ENCODE peak calls at places on chromosomes 11 and 22, in seven cellular contexts. A is SK-N-SH, E is K562, O is GM12878, B is HCT116, R is H1, P is HepG2. N is an unnamed sample.

GRCh38 chr11:34185926-34186841 is 80.8 kb downstream of the NAT10 start:
- DNase-seq in O (no peak), E (no peak), R (peak), P (no peak), A (no peak), B (no peak), N (no peak)

GRCh38 chr11:17714870-17715269 is 4.5 kb upstream of the MYOD1 start:
- DNase-seq in O (no peak), P (no peak), B (no peak), A (no peak), E (no peak), R (no peak), N (no peak)

GRCh38 chr11:115504279-115505158 is at the start of gene CADM1:
- DNase-seq in O (no peak), P (peak), A (peak), R (peak), B (no peak), E (peak), N (peak)

GRCh38 chr11:128342511-128343133 is 244.7 kb downstream of the ETS1 start:
- DNase-seq in P (peak), A (no peak), B (no peak), O (peak), R (no peak), E (no peak), N (peak)

GRCh38 chr11:69138265-69138664 is 17.5 kb upstream of the SMIM38 start:
- DNase-seq in P (no peak), A (no peak), B (peak), O (no peak), R (peak), E (no peak), N (no peak)

GRCh38 chr11:77142091-77142975 is 14.3 kb downstream of the MYO7A start:
- DNase-seq in E (no peak), R (no peak), A (peak), P (no peak), O (no peak), B (no peak), N (no peak)

GRCh38 chr22:23401910-23402274 is 178.2 kb downstream of the IGLL1 start:
- DNase-seq in A (peak), E (peak), O (no peak), P (no peak), B (no peak), R (no peak), N (no peak)

GRCh38 chr11:6672006-6672405 is 11.1 kb downstream of the MRPL17 start:
- DNase-seq in O (no peak), A (no peak), R (no peak), B (no peak), E (no peak), P (no peak), N (no peak)

GRCh38 chr22:50505776-50506610 is 1.5 kb downstream of the LMF2 start:
- DNase-seq in O (no peak), B (no peak), R (no peak), A (no peak), P (no peak), E (no peak), N (no peak)

GRCh38 chr11:28585007-28585406 is 476.8 kb downstream of the METTL15 start:
- DNase-seq in E (no peak), R (no peak), O (no peak), A (no peak), P (no peak), B (no peak), N (no peak)

GRCh38 chr11:8566613-8567210 is 27.3 kb downstream of the STK33 start:
- DNase-seq in A (peak), E (peak), B (peak), O (peak), P (peak), R (no peak), N (peak)

DNA sequence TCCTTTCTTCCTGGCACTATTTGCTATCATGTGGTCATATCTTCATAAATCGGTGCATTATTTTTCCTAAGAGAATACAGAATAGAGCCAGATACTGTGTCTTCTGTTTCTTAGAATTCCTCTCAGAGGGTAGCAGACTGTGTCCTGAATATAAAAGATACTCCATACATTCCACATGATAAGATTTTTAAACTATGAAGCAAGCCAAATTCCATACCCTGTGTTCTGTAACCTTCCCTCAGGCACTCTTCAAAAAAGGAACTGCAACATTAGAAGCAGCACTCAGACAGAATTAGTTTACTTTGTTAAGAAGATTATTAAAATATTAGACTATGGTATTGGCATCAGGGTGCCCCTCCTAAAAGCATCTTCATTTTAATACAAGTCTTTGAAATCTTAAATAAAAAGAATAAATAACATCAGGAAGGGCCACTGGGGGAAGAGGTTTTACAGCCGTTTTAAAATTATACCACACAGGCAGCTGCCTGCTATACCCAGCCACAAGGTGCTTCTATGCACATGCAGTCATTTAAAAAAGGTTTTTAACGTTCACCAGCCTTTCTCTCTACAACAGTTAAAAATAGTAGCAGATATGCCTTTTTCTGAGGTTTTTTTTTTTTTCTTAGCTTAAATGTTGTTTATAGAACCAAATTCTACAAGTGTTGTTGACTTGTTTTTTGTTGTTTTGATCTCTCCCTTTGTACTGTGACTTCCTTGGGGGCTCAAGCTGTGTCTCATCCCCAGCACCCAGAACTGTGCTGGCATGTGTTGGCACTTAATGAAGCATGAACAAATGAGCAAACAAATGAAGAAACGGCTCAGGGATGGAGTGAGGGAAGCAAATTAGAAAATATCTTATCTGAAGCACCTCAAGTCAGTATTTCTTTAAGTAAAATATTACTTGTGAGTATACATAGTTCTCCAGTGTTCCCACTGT is 54.7 kb upstream of the CCDC89 start:
- DNase-seq in O (no peak), P (no peak), A (no peak), R (no peak), E (no peak), B (no peak), N (no peak)
- TF ChIP-seq SIN3A in O (no peak), P (no peak), A (no peak), R (no peak), E (no peak), B (no peak), N (no peak)

GRCh38 chr11:102810943-102811528 is 13.1 kb upstream of the MMP1 start:
- DNase-seq in O (no peak), B (no peak), P (peak), E (no peak), A (peak), R (no peak), N (no peak)
- TF ChIP-seq CTCF in O (peak), B (peak), P (peak), E (peak), A (peak), R (no peak), N (peak)

GRCh38 chr11:68026391-68027105 is 3.9 kb upstream of the NDUFS8 start:
- DNase-seq in O (no peak), R (no peak), E (no peak), P (no peak), B (no peak), A (no peak), N (no peak)
- TF ChIP-seq SIN3A in O (no peak), R (no peak), E (no peak), P (no peak), B (no peak), A (no peak), N (no peak)

GRCh38 chr11:12403995-12404345 is 26.6 kb downstream of the PARVA start:
- DNase-seq in E (no peak), A (no peak), R (no peak), O (no peak), P (no peak), B (no peak), N (no peak)

GRCh38 chr11:12402691-12403120 is 25.3 kb downstream of the PARVA start:
- DNase-seq in B (no peak), O (no peak), P (no peak), E (no peak), A (no peak), R (no peak), N (no peak)

GRCh38 chr11:12403122-12403994 is 26.0 kb downstream of the PARVA start:
- DNase-seq in A (no peak), B (no peak), E (no peak), O (no peak), P (no peak), R (no peak), N (no peak)

GRCh38 chr11:12404461-12404860 is 27.1 kb downstream of the PARVA start:
- DNase-seq in O (no peak), E (no peak), A (no peak), R (no peak), P (no peak), B (no peak), N (no peak)

DNA sequence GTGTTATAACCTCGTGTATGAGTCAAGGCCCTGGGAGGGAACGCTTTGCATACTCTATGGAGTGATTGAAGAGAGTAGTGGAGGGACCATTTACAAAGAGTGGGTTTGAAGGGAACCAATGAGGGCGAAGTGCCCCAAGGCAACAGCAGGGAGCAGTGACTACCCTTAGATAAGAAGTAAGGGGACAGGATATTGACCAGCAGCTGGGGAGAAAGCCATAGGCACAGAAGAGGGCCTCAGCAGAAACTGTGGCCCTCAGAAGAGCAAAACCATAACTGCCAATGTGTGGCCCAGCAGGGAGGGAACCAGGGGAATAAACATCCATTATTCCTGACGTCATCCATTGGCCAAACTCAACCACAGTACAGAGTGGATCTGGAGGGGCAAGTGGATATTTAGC is 24.7 kb downstream of the PARVA start:
- DNase-seq in P (no peak), E (no peak), B (no peak), O (no peak), R (no peak), A (no peak), N (no peak)
- TF ChIP-seq CTCF in P (no peak), E (no peak), B (no peak), O (no peak), R (peak), A (no peak), N (no peak)

GRCh38 chr11:5279678-5280077 is 9.9 kb upstream of the HBE1 start:
- DNase-seq in B (no peak), A (no peak), R (no peak), P (no peak), E (no peak), O (no peak), N (no peak)

GRCh38 chr11:5284551-5285130 is 14.9 kb upstream of the HBE1 start:
- DNase-seq in R (no peak), A (no peak), O (no peak), B (no peak), P (no peak), E (peak), N (no peak)

GRCh38 chr11:5277807-5278206 is 8.1 kb upstream of the HBE1 start:
- DNase-seq in R (no peak), B (no peak), E (no peak), P (no peak), O (no peak), A (no peak), N (no peak)

GRCh38 chr11:5282652-5283051 is 12.9 kb upstream of the HBE1 start:
- DNase-seq in B (no peak), P (no peak), A (no peak), R (no peak), O (no peak), E (no peak), N (no peak)

GRCh38 chr11:5280582-5281102 is 10.9 kb upstream of the HBE1 start:
- DNase-seq in E (peak), P (peak), A (no peak), O (peak), R (no peak), B (peak), N (peak)
- TF ChIP-seq SIN3A in E (no peak), P (no peak), A (no peak), O (no peak), R (no peak), B (peak), N (no peak)

N was measured in Panc1.